ENCODE peak calls at places on chromosomes 1 and 21, in nine cellular contexts. G is natural killer cell; I is GM20000; D is RPMI8226; S is activated CD4-positive, alpha-beta T cell treated with anti-CD3 and anti-CD28 coated beads, Interleukin-2, amount 50 U/mL, for 1 hour; C is smooth muscle cell of the brain vasculature; J is H54; R is psoas muscle; M is mucosa of gallbladder. Y is an unnamed sample.

GRCh38 chr1:201468844-201469644 is at the start of gene PHLDA3:
- DNase-seq in G (no peak), I (peak), D (peak), S (peak), C (no peak), J (peak), R (peak), M (peak), Y (peak)

GRCh38 chr1:182054698-182055326 is 6.7 kb downstream of the ZNF648 start:
- DNase-seq in G (no peak), I (peak), D (peak), S (peak), C (no peak), J (peak), R (no peak), M (peak), Y (peak)

GRCh38 chr1:41615316-41615715 is 130.8 kb upstream of the EDN2 start:
- DNase-seq in G (no peak), I (no peak), D (no peak), S (no peak), C (no peak), J (no peak), R (no peak), M (no peak), Y (no peak)

GRCh38 chr1:20587639-20588017 is 1.3 kb upstream of the CDA start:
- DNase-seq in G (no peak), I (no peak), D (no peak), S (no peak), C (no peak), J (no peak), R (no peak), M (no peak), Y (no peak)

GRCh38 chr1:47650205-47650604 is 212.4 kb downstream of the FOXD2 start:
- DNase-seq in G (no peak), I (no peak), D (peak), S (no peak), C (peak), J (peak), R (no peak), M (peak), Y (peak)

GRCh38 chr21:45359451-45360217 is 45.3 kb upstream of the COL18A1 start:
- DNase-seq in G (no peak), I (no peak), D (no peak), S (no peak), C (no peak), J (no peak), R (peak), M (no peak), Y (no peak)

GRCh38 chr1:60981357-60981756 is 101.0 kb upstream of the NFIA start:
- DNase-seq in G (no peak), I (no peak), D (no peak), S (no peak), C (no peak), J (no peak), R (no peak), M (no peak), Y (no peak)

GRCh38 chr1:167082511-167083027 is 7.6 kb downstream of the GPA33 start:
- DNase-seq in G (no peak), I (no peak), D (no peak), S (no peak), C (no peak), J (no peak), R (no peak), M (peak), Y (peak)

GRCh38 chr1:59699227-59699847 is 115.4 kb upstream of the HOOK1 start:
- DNase-seq in G (no peak), I (peak), D (peak), S (peak), C (no peak), J (peak), R (no peak), M (peak), Y (no peak)

GRCh38 chr1:109186704-109187071 is 27.0 kb upstream of the SARS1 start:
- DNase-seq in G (no peak), I (no peak), D (no peak), S (no peak), C (no peak), J (no peak), R (no peak), M (peak), Y (peak)

GRCh38 chr1:29657816-29658215 is 421.5 kb downstream of the PTPRU start:
- DNase-seq in G (no peak), I (no peak), D (no peak), S (no peak), C (no peak), J (no peak), R (no peak), M (no peak), Y (no peak)

GRCh38 chr21:45818904-45819285 is 162.7 kb upstream of the COL6A1 start:
- DNase-seq in G (no peak), I (no peak), D (peak), S (peak), C (no peak), J (peak), R (no peak), M (no peak), Y (no peak)

GRCh38 chr1:211616231-211617031 is 37.5 kb upstream of the SLC30A1 start:
- DNase-seq in G (no peak), I (no peak), D (no peak), S (no peak), C (no peak), J (no peak), R (no peak), M (no peak), Y (no peak)

GRCh38 chr1:153539395-153540093 is 1.2 kb downstream of the S100A5 start:
- DNase-seq in G (no peak), I (no peak), D (no peak), S (no peak), C (no peak), J (no peak), R (no peak), M (no peak), Y (no peak)

GRCh38 chr1:152182431-152182830 is 23.4 kb upstream of the RPTN start:
- DNase-seq in G (no peak), I (no peak), D (peak), S (no peak), C (no peak), J (no peak), R (no peak), M (no peak), Y (no peak)

GRCh38 chr1:208177656-208178055 is 66.5 kb downstream of the PLXNA2 start:
- DNase-seq in G (no peak), I (peak), D (peak), S (no peak), C (no peak), J (no peak), R (no peak), M (peak), Y (peak)

GRCh38 chr1:2101531-2101930 is 51.3 kb downstream of the PRKCZ start:
- DNase-seq in G (no peak), I (no peak), D (no peak), S (no peak), C (no peak), J (no peak), R (no peak), M (no peak), Y (no peak)

GRCh38 chr1:206770531-206771352 is at the start of gene IL19:
- DNase-seq in G (no peak), I (no peak), D (peak), S (no peak), C (no peak), J (no peak), R (no peak), M (no peak), Y (no peak)

GRCh38 chr1:199352351-199352750 is 675.2 kb upstream of the NR5A2 start:
- DNase-seq in G (no peak), I (no peak), D (no peak), S (no peak), C (no peak), J (no peak), R (no peak), M (no peak), Y (no peak)

GRCh38 chr1:147246910-147247655 is 4.6 kb downstream of the CHD1L start:
- DNase-seq in G (no peak), I (no peak), D (peak), S (no peak), C (no peak), J (no peak), R (no peak), M (no peak), Y (no peak)

GRCh38 chr1:203650012-203650836 is 23.6 kb downstream of the ATP2B4 start:
- DNase-seq in G (peak), I (peak), D (peak), S (peak), C (no peak), J (no peak), R (peak), M (peak), Y (peak)

GRCh38 chr21:36704281-36704957 is 5.5 kb downstream of the SIM2 start:
- DNase-seq in G (no peak), I (peak), D (no peak), S (no peak), C (no peak), J (no peak), R (no peak), M (no peak), Y (no peak)

GRCh38 chr1:66552829-66553228 is 18.9 kb downstream of the SGIP1 start:
- DNase-seq in G (no peak), I (no peak), D (no peak), S (no peak), C (no peak), J (no peak), R (peak), M (no peak), Y (no peak)

GRCh38 chr1:167541610-167542009 is 12.0 kb downstream of the CREG1 start:
- DNase-seq in G (no peak), I (no peak), D (no peak), S (no peak), C (no peak), J (no peak), R (no peak), M (no peak), Y (no peak)

GRCh38 chr1:231040019-231040799 is at the start of gene FAM89A:
- DNase-seq in G (peak), I (peak), D (peak), S (peak), C (no peak), J (peak), R (peak), M (peak), Y (no peak)

GRCh38 chr1:180779584-180779983 is 133.1 kb upstream of the KIAA1614 start:
- DNase-seq in G (no peak), I (no peak), D (no peak), S (no peak), C (no peak), J (no peak), R (no peak), M (no peak), Y (no peak)

GRCh38 chr1:28172690-28173150 is 3.8 kb downstream of the PTAFR start:
- DNase-seq in G (no peak), I (peak), D (peak), S (no peak), C (no peak), J (no peak), R (peak), M (peak), Y (no peak)

GRCh38 chr21:29018540-29018939 is 609 bp downstream of the RWDD2B start:
- DNase-seq in G (no peak), I (no peak), D (peak), S (no peak), C (no peak), J (no peak), R (no peak), M (no peak), Y (no peak)

GRCh38 chr1:99571092-99571734 is 74.7 kb upstream of the PALMD start:
- DNase-seq in G (no peak), I (no peak), D (no peak), S (no peak), C (no peak), J (no peak), R (no peak), M (no peak), Y (no peak)

GRCh38 chr1:9234223-9235122 is at the start of gene H6PD:
- DNase-seq in G (peak), I (peak), D (peak), S (peak), C (no peak), J (peak), R (peak), M (peak), Y (peak)

GRCh38 chr21:42677339-42678117 is 24.1 kb downstream of the PDE9A start:
- DNase-seq in G (no peak), I (no peak), D (peak), S (no peak), C (peak), J (no peak), R (peak), M (no peak), Y (no peak)

Y was measured in lung.